ENCODE peak calls at places on chromosome 17, in nine cellular contexts. N is endodermal cell, X is T-helper 2 cell, J is cardiac muscle cell, I is amniotic stem cell, D is upper lobe of right lung, V is activated T-cell treated with anti-CD3 and anti-CD28 coated beads for 24 hours, T is SHP77 treated with DMSO at 0.1 percent for 48 hours, K is AG10803. O is an unnamed sample.

GRCh38 chr17:7932483-7932891 is 481 bp downstream of the CNTROB start:
- DNase-seq in N (no peak), X (no peak), J (peak), I (no peak), D (no peak), V (no peak), T (no peak), K (peak), O (no peak)

GRCh38 chr17:40922239-40922638 is 15.2 kb downstream of the KRT23 start:
- DNase-seq in N (peak), X (no peak), J (peak), I (peak), D (no peak), V (no peak), T (no peak), K (peak), O (no peak)

GRCh38 chr17:57135026-57135747 is 50.1 kb downstream of the AKAP1 start:
- DNase-seq in N (no peak), X (no peak), J (no peak), I (no peak), D (no peak), V (no peak), T (no peak), K (no peak), O (no peak)

GRCh38 chr17:50207792-50208567 is 6.5 kb upstream of the COL1A1 start:
- DNase-seq in N (peak), X (no peak), J (no peak), I (no peak), D (no peak), V (no peak), T (no peak), K (no peak), O (no peak)

GRCh38 chr17:45408611-45409421 is 23.9 kb downstream of the ARHGAP27 start:
- DNase-seq in N (peak), X (no peak), J (no peak), I (no peak), D (no peak), V (no peak), T (no peak), K (no peak), O (no peak)

GRCh38 chr17:2214047-2214717 is 89.4 kb downstream of the SMG6 start:
- DNase-seq in N (peak), X (no peak), J (peak), I (peak), D (peak), V (peak), T (no peak), K (peak), O (no peak)

GRCh38 chr17:67610061-67610460 is 107.7 kb upstream of the NOL11 start:
- DNase-seq in N (no peak), X (no peak), J (no peak), I (no peak), D (no peak), V (no peak), T (no peak), K (no peak), O (no peak)

GRCh38 chr17:61815863-61816523 is 47.3 kb downstream of the BRIP1 start:
- DNase-seq in N (peak), X (no peak), J (no peak), I (no peak), D (no peak), V (no peak), T (peak), K (no peak), O (no peak)

GRCh38 chr17:13943859-13944258 is 125.4 kb upstream of the COX10 start:
- DNase-seq in N (no peak), X (no peak), J (no peak), I (no peak), D (no peak), V (no peak), T (no peak), K (no peak), O (no peak)

GRCh38 chr17:75090871-75091854 is 3.4 kb downstream of the SLC16A5 start:
- DNase-seq in N (peak), X (no peak), J (no peak), I (no peak), D (no peak), V (no peak), T (no peak), K (no peak), O (no peak)

GRCh38 chr17:72358465-72358864 is 237.6 kb downstream of the SOX9 start:
- DNase-seq in N (no peak), X (no peak), J (no peak), I (peak), D (no peak), V (no peak), T (no peak), K (peak), O (no peak)

GRCh38 chr17:14417336-14417735 is 116.5 kb downstream of the HS3ST3B1 start:
- DNase-seq in N (no peak), X (no peak), J (no peak), I (no peak), D (no peak), V (no peak), T (no peak), K (no peak), O (no peak)

GRCh38 chr17:73533801-73534574 is 110.3 kb downstream of the SDK2 start:
- DNase-seq in N (peak), X (no peak), J (no peak), I (no peak), D (no peak), V (no peak), T (no peak), K (no peak), O (no peak)

GRCh38 chr17:58965221-58965620 is 141.5 kb downstream of the TRIM37 start:
- DNase-seq in N (no peak), X (no peak), J (peak), I (no peak), D (no peak), V (no peak), T (no peak), K (no peak), O (no peak)

GRCh38 chr17:74276561-74277009 is 2.6 kb downstream of the DNAI2 start:
- DNase-seq in N (no peak), X (no peak), J (peak), I (no peak), D (no peak), V (no peak), T (no peak), K (peak), O (no peak)

GRCh38 chr17:338442-339192 is 14.0 kb downstream of the RPH3AL start:
- DNase-seq in N (no peak), X (no peak), J (no peak), I (no peak), D (peak), V (no peak), T (no peak), K (no peak), O (no peak)

GRCh38 chr17:73203788-73204479 is 11.1 kb downstream of the COG1 start:
- DNase-seq in N (no peak), X (no peak), J (no peak), I (no peak), D (no peak), V (no peak), T (no peak), K (no peak), O (no peak)

GRCh38 chr17:78343099-78343432 is 16.8 kb downstream of the SOCS3 start:
- DNase-seq in N (peak), X (no peak), J (peak), I (peak), D (peak), V (no peak), T (no peak), K (peak), O (no peak)

GRCh38 chr17:18247613-18248001 is 10.9 kb downstream of the FLII start:
- DNase-seq in N (no peak), X (no peak), J (no peak), I (no peak), D (no peak), V (no peak), T (no peak), K (no peak), O (peak)

GRCh38 chr17:5438716-5439445 is at the start of gene C1QBP:
- DNase-seq in N (peak), X (peak), J (peak), I (peak), D (peak), V (peak), T (peak), K (peak), O (peak)

O was measured in 8988T.